ENCODE peak calls at places on chromosomes 16 and 17, in six cellular contexts. A is mesenchymal stem cell, W is neuronal stem cell, H is H1, C is H9, T is trophoblast cell. B is an unnamed sample.

GRCh38 chr17:965311-965989 is 14.1 kb downstream of the NXN start:
- DNase-seq in A (peak; percentile 92), W (no peak), H (no peak), C (no peak), T (no peak), B (peak; percentile 79)

GRCh38 chr17:30505868-30506417 is 28.7 kb downstream of the GOSR1 start:
- DNase-seq in A (no peak), W (no peak), H (no peak), C (no peak), T (no peak), B (no peak)

GRCh38 chr16:3295209-3295608 is 10.0 kb downstream of the TIGD7 start:
- DNase-seq in A (no peak), W (no peak), H (no peak), C (no peak), T (no peak), B (no peak)

GRCh38 chr16:51849715-51850114 is 697.2 kb downstream of the TOX3 start:
- DNase-seq in A (no peak), W (no peak), H (no peak), C (no peak), T (no peak), B (no peak)

GRCh38 chr17:81580481-81580880 is 28.3 kb upstream of the FAAP100 start:
- DNase-seq in A (no peak), W (no peak), H (no peak), C (no peak), T (no peak), B (no peak)

GRCh38 chr17:75124041-75124818 is 7.3 kb downstream of the NT5C start:
- DNase-seq in A (peak; percentile 36), W (no peak), H (no peak), C (no peak), T (peak; percentile 70), B (peak; percentile 18)

GRCh38 chr16:80347900-80348299 is 192.9 kb upstream of the DYNLRB2 start:
- DNase-seq in A (no peak), W (no peak), H (no peak), C (no peak), T (no peak), B (no peak)

GRCh38 chr17:70110443-70110880 is 35.4 kb downstream of the KCNJ16 start:
- DNase-seq in A (no peak), W (no peak), H (no peak), C (no peak), T (no peak), B (peak; percentile 36)

GRCh38 chr16:18834873-18835272 is 33.5 kb upstream of the ARL6IP1 start:
- DNase-seq in A (no peak), W (no peak), H (no peak), C (no peak), T (no peak), B (no peak)

GRCh38 chr17:6755731-6756184 is at the start of gene XAF1:
- DNase-seq in A (peak; percentile 69), W (no peak), H (no peak), C (no peak), T (no peak), B (peak; percentile 33)

GRCh38 chr17:1515640-1516402 is 591 bp downstream of the INPP5K start:
- DNase-seq in A (peak; percentile 95), W (peak; percentile 62), H (peak; percentile 49), C (peak; percentile 82), T (peak; percentile 71), B (peak; percentile 91)

GRCh38 chr17:8859804-8860430 is 7.6 kb downstream of the PIK3R6 start:
- DNase-seq in A (no peak), W (no peak), H (no peak), C (peak; percentile 26), T (no peak), B (no peak)
- H4K91ac ChIP-seq in A (no peak overlapping the region), W (no peak overlapping the region), H (peak overlapping the region; percentile 54), C (no peak overlapping the region), T (no peak overlapping the region), B (no peak overlapping the region)

DNA sequence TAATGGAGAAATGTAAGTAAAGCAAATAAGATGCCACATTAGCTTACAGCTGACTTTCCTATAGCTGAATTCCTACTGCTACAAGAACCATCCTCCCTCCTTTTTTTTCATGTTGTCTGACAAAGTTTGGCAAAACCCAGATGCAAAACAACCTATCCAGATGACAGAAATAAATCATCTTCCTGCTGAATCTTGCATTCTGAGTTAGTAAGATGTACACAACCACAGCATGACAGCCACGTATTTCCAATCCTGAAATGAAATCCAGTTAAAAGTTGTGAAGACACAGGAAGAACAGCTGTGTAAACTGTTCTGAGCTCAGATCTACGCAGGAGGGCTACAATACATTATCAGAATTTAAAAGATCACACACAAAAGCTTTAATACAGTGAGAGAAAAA is 5.1 kb upstream of the DHX33 start:
- DNase-seq in A (no peak), W (no peak), H (no peak), C (no peak), T (no peak), B (no peak)
- H4K91ac ChIP-seq in A (no peak overlapping the region), W (no peak overlapping the region), H (no peak overlapping the region), C (no peak overlapping the region), T (no peak overlapping the region), B (no peak overlapping the region)

GRCh38 chr16:67531247-67531646 is 2.6 kb downstream of the RIPOR1 start:
- DNase-seq in A (no peak), W (no peak), H (no peak), C (no peak), T (no peak), B (no peak)

GRCh38 chr16:67529639-67530012 is 997 bp downstream of the RIPOR1 start:
- DNase-seq in A (no peak), W (no peak), H (no peak), C (no peak), T (no peak), B (no peak)

GRCh38 chr16:67528870-67529638 is 425 bp downstream of the RIPOR1 start:
- DNase-seq in A (peak; percentile 52), W (no peak), H (no peak), C (no peak), T (peak; percentile 61), B (peak; percentile 32)

GRCh38 chr16:67528222-67528869 is at the start of gene RIPOR1:
- DNase-seq in A (peak; percentile 53), W (peak; percentile 49), H (no peak), C (peak; percentile 69), T (no peak), B (no peak)

GRCh38 chr16:67530013-67530939 is 1.6 kb downstream of the RIPOR1 start:
- DNase-seq in A (peak; percentile 87), W (no peak), H (no peak), C (no peak), T (peak; percentile 65), B (peak; percentile 76)
- H4K91ac ChIP-seq in A (peak overlapping the region; percentile 83), W (no peak overlapping the region), H (no peak overlapping the region), C (no peak overlapping the region), T (peak overlapping the region; percentile 68), B (peak overlapping the region; percentile 80)

GRCh38 chr17:57943140-57943539 is 12.1 kb downstream of the CUEDC1 start:
- DNase-seq in A (no peak), W (no peak), H (no peak), C (no peak), T (no peak), B (peak; percentile 51)
- H4K91ac ChIP-seq in A (no peak overlapping the region), W (no peak overlapping the region), H (no peak overlapping the region), C (no peak overlapping the region), T (no peak overlapping the region), B (no peak overlapping the region)

DNA sequence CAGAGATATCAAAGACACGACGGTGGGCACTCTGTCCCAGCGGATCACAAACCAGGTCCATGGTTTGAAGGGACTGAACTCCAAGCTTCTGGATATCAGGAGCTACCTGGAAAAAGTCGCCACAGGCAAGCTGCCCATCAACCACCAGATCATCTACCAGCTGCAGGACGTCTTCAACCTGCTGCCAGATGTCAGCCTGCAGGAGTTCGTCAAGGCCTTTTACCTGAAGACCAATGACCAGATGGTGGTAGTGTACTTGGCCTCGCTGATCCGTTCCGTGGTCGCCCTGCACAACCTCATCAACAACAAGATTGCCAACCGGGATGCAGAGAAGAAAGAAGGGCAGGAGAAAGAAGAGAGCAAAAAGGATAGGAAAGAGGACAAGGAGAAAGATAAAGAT is 8.7 kb downstream of the PSMD7 start:
- DNase-seq in A (no peak), W (no peak), H (no peak), C (no peak), T (no peak), B (no peak)
- H4K91ac ChIP-seq in A (no peak overlapping the region), W (no peak overlapping the region), H (no peak overlapping the region), C (no peak overlapping the region), T (no peak overlapping the region), B (no peak overlapping the region)

DNA sequence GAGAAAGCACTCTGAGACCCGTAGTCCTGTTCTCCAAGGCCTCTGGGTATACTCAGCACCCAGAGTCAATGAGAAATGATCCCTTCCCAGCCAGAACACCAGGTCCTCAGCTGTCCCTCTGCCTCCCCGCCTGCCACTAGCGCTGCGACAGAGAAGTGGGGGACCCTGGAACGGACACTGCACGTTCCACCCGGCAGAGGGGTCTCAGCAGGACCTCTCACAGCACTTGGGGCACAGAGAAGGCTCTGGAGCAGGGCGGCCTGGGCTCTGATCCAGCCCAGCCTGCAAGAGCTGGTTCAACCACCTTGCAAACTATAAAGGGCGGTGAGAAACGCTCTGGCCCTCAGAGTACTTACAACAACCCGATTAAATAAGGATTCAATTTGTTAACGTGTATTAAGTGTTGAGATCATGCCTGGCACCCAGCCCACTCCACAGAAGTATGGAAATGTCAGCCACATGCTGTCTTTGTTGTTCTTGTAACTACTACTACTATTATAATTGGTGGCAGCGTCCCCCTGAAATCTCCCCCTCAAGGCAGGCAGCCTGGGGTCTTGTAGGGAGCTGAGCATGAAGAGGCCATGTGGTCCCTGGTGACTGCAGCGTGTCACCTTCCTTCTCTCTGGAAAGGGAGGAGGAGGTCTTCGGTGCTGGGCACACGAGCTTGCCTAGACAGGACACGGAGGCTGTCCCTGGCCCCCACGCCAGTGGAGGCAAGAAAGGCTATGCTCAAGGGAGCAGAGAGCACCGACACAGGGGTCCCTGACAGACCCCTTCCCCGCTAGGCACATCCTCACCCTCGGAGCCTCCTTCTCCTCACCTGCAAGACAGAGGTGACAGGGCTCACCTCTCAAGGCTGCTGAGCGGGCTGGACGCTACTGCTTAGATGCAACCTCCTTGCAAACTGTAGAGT is 2.4 kb downstream of the OSGIN1 start:
- DNase-seq in A (peak; percentile 15), W (no peak), H (no peak), C (no peak), T (no peak), B (peak; percentile 55)
- H4K91ac ChIP-seq in A (no peak overlapping the region), W (peak overlapping the region; percentile 74), H (no peak overlapping the region), C (no peak overlapping the region), T (no peak overlapping the region), B (peak overlapping the region; percentile 35)

GRCh38 chr17:9935408-9935807 is 30.3 kb upstream of the RCVRN start:
- DNase-seq in A (no peak), W (no peak), H (no peak), C (no peak), T (peak; percentile 17), B (no peak)
- H4K91ac ChIP-seq in A (no peak overlapping the region), W (no peak overlapping the region), H (no peak overlapping the region), C (no peak overlapping the region), T (no peak overlapping the region), B (no peak overlapping the region)